ENCODE peak calls at places on chromosomes 4 and X, in seven cellular contexts. T, E, O, I, P, X and J are unnamed samples.
A peak's percentile ranks its signal among the peaks of the same experiment; 100 is the strongest.

GRCh38 chrX:24890677-24891076 is 125.1 kb downstream of the ARX start:
- DNase-seq in T (no peak), E (no peak), O (no peak), I (no peak), P (no peak), X (no peak), J (no peak)

GRCh38 chrX:7088968-7089615 is 58.4 kb upstream of the STS start:
- DNase-seq in T (no peak), E (peak; percentile 79), O (peak; percentile 76), I (no peak), P (peak; percentile 49), X (peak; percentile 41), J (no peak)

GRCh38 chrX:13763489-13763888 is 28.9 kb downstream of the OFD1 start:
- DNase-seq in T (no peak), E (no peak), O (no peak), I (peak; percentile 22), P (no peak), X (no peak), J (peak; percentile 7)

GRCh38 chr4:132396636-132397035 is 752.5 kb upstream of the PCDH10 start:
- DNase-seq in T (no peak), E (no peak), O (no peak), I (no peak), P (no peak), X (no peak), J (no peak)

GRCh38 chr4:52659016-52659721 is at the start of gene USP46:
- DNase-seq in T (peak; percentile 59), E (peak; percentile 80), O (peak; percentile 72), I (peak; percentile 87), P (peak; percentile 64), X (peak; percentile 32), J (peak; percentile 43)

GRCh38 chr4:158667651-158668198 is 4.0 kb downstream of the C4orf46 start:
- DNase-seq in T (no peak), E (peak; percentile 48), O (peak; percentile 31), I (no peak), P (no peak), X (no peak), J (no peak)

GRCh38 chrX:38045697-38046096 is 39.3 kb downstream of the SYTL5 start:
- DNase-seq in T (no peak), E (no peak), O (no peak), I (no peak), P (no peak), X (no peak), J (no peak)

GRCh38 chr4:125187221-125187620 is 127.5 kb upstream of the FAT4 start:
- DNase-seq in T (no peak), E (no peak), O (no peak), I (no peak), P (no peak), X (no peak), J (no peak)

GRCh38 chr4:1047106-1047975 is 35.9 kb downstream of the FGFRL1 start:
- DNase-seq in T (no peak), E (no peak), O (no peak), I (peak; percentile 14), P (peak; percentile 41), X (no peak), J (no peak)

GRCh38 chrX:33183366-33183765 is 28.0 kb downstream of the DMD start:
- DNase-seq in T (peak; percentile 9), E (peak; percentile 51), O (peak; percentile 94), I (peak; percentile 17), P (no peak), X (no peak), J (no peak)

GRCh38 chr4:112552668-112553067 is 36.7 kb upstream of the NEUROG2 start:
- DNase-seq in T (no peak), E (no peak), O (no peak), I (no peak), P (no peak), X (no peak), J (no peak)

DNA sequence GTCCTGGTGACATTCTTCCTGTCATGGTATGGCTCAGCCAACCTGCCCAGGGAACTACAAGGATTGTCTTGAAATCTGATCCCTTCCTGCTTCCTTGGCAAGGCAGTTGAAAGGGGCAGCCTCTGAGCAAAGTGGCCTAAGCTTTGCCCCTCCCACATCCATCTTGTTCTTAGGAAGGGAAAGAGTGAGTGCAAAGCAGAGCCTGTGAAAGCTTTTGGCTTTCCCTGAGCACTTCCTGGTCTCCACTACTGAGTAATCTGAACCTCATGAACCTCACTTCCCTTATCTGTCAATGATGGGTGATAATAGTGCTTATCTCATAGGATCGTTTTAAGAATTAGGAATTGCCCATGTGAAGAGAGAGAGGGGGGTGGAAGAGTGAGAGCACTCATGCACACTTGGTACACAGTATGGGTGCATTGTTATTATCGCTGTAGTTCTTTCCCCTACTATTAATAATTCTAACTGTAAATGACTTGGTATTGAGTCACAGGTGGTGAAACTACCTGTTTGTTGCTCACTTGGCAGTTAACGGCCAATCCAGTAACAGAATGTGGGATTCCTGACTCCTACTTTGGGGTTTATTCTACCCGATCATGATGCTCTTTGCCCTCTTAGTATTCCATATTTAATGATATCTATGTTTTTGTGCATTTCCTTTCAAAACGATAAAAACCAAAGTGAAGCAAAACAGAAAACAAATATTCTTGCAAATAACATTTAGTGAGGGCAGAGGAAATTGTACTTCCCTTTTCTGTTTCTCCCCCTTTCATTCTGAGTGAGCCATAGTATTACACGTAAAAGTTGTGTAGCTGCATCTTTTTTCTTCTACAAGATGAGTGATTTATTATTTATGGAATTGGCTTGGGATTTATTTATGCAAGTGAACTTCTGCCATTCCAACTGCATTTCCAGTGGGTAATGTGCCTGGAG is 109.6 kb downstream of the AFF2 start:
- DNase-seq in T (no peak), E (peak; percentile 85), O (peak; percentile 86), I (no peak), P (peak; percentile 64), X (no peak), J (no peak)
- H3K27ac ChIP-seq in T (no peak overlapping the region), E (no peak overlapping the region), O (peak overlapping the region; percentile 99), I (no peak overlapping the region), P (no peak overlapping the region), X (no peak overlapping the region), J (no peak overlapping the region)

DNA sequence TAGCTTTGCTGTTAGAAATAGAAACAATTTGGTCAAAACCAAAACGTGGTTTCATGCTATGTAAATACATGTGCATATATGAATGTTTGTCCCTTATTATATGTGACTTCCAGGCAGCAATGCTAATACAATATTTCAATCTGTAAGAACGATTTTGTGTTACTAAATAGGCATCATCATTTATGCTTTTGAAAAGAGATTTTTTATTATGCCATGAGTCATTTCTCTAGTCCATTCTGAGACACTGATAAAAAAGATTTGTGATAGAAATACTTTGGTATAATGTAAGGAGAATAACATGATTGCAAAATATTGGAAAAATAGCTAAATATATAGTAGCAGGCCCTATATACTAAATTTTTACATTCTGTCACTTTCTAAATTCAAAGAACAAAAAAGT is 28.9 kb downstream of the SYNPO2 start:
- DNase-seq in T (no peak), E (no peak), O (no peak), I (no peak), P (no peak), X (no peak), J (no peak)
- H3K27ac ChIP-seq in T (no peak overlapping the region), E (no peak overlapping the region), O (no peak overlapping the region), I (peak overlapping the region; percentile 88), P (no peak overlapping the region), X (no peak overlapping the region), J (no peak overlapping the region)

DNA sequence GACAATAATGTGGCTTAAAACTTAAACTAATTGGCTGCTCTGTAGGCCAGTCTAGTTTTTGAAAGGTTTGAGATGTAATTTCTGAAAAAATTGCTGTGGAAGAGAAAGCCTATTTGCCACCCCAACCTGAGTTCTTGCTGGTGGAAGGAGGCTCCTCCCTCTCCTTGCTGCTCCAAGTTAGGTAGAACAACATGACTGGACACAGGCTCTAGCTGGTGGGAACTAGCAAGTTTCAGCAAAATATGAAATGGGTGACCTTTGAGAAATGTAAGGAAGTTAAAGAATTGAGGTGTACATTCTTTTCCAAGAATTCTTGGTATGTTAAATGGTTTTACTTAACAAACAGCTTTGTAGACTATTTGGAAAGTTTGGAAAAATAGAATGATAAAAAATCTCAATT is 8.0 kb downstream of the RPL34 start:
- DNase-seq in T (no peak), E (no peak), O (no peak), I (no peak), P (no peak), X (no peak), J (no peak)
- H3K27ac ChIP-seq in T (no peak overlapping the region), E (no peak overlapping the region), O (no peak overlapping the region), I (no peak overlapping the region), P (no peak overlapping the region), X (no peak overlapping the region), J (no peak overlapping the region)

GRCh38 chr4:40395908-40396806 is 61.0 kb downstream of the CHRNA9 start:
- DNase-seq in T (peak; percentile 31), E (peak; percentile 37), O (no peak), I (peak; percentile 67), P (no peak), X (no peak), J (no peak)
- H3K27ac ChIP-seq in T (no peak overlapping the region), E (no peak overlapping the region), O (no peak overlapping the region), I (no peak overlapping the region), P (no peak overlapping the region), X (no peak overlapping the region), J (no peak overlapping the region)

DNA sequence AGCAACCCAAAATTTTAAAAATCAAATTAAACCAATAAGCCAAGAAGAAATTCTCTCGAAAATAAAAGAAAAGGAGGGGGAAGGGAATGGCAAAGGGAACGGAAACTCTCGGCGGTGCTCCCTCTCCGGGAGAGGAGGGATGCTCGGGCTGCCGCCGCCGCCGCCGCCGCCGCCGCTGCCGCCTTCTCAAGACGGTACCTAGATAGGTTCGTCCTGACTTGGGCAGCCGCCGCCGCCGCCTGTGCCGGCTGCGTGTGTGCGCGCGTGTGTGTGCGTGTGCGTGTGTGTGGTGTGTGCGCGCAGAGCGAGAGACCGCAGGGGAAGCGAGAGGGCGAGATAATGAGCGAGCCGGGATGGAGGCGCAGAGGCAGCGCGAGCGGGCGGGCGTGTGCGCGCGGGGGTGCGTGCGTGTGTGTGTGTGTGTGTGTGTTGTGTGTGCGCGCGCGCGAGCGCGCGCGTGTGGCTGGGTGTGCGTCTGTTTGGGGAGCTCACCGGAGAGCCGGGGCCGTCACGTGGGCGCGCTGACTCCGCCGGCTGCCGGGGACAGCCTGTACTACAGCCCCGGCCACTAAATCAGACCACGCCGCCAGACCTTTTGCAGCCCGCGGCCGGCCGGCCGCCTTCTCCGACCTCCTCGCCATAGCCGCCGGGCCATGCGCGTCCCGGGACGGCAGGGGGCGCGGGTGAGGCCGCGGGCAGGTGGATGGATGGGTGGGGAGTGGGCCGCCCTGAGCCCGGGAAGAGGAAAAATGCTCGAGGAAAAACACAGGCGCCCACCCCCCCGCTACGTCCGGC is 111.6 kb downstream of the DHX15 start:
- DNase-seq in T (peak; percentile 83), E (peak; percentile 94), O (peak; percentile 61), I (peak; percentile 87), P (peak; percentile 88), X (peak; percentile 42), J (peak; percentile 65)
- H3K27ac ChIP-seq in T (no peak overlapping the region), E (no peak overlapping the region), O (no peak overlapping the region), I (peak overlapping the region; percentile 80), P (no peak overlapping the region), X (no peak overlapping the region), J (no peak overlapping the region)

GRCh38 chrX:118208476-118208875 is 91.9 kb upstream of the KLHL13 start:
- DNase-seq in T (no peak), E (no peak), O (no peak), I (no peak), P (no peak), X (no peak), J (no peak)

GRCh38 chrX:118205421-118205820 is 88.8 kb upstream of the KLHL13 start:
- DNase-seq in T (no peak), E (no peak), O (no peak), I (no peak), P (no peak), X (no peak), J (no peak)

GRCh38 chrX:118205996-118206395 is 89.4 kb upstream of the KLHL13 start:
- DNase-seq in T (no peak), E (no peak), O (no peak), I (no peak), P (no peak), X (no peak), J (no peak)

GRCh38 chrX:118211891-118212816 is 95.5 kb upstream of the KLHL13 start:
- DNase-seq in T (no peak), E (no peak), O (peak; percentile 57), I (no peak), P (no peak), X (no peak), J (no peak)

GRCh38 chrX:118207831-118208453 is 91.3 kb upstream of the KLHL13 start:
- DNase-seq in T (no peak), E (no peak), O (no peak), I (no peak), P (no peak), X (no peak), J (no peak)
- H3K27ac ChIP-seq in T (no peak overlapping the region), E (no peak overlapping the region), O (no peak overlapping the region), I (no peak overlapping the region), P (no peak overlapping the region), X (no peak overlapping the region), J (no peak overlapping the region)